ENCODE peak calls at places on chromosome 11, in eight cellular contexts. A, X, R, V, O, Z, I and T are unnamed samples.

GRCh38 chr11:122808494-122808893 is 29.8 kb upstream of the CRTAM start:
- DNase-seq in A (peak), X (no peak), R (peak), V (no peak), O (no peak), Z (no peak), I (peak), T (no peak)

GRCh38 chr11:75826463-75827220 is 11.6 kb downstream of the UVRAG start:
- DNase-seq in A (peak), X (no peak), R (no peak), V (no peak), O (no peak), Z (no peak), I (no peak), T (no peak)

GRCh38 chr11:16182553-16182952 is 173.8 kb downstream of the SOX6 start:
- DNase-seq in A (no peak), X (no peak), R (no peak), V (no peak), O (no peak), Z (no peak), I (no peak), T (no peak)

GRCh38 chr11:61954106-61955030 is 4.2 kb downstream of the BEST1 start:
- DNase-seq in A (no peak), X (no peak), R (no peak), V (no peak), O (no peak), Z (no peak), I (no peak), T (no peak)

GRCh38 chr11:61111786-61112517 is 9.7 kb downstream of the CD5 start:
- DNase-seq in A (no peak), X (no peak), R (no peak), V (peak), O (peak), Z (no peak), I (no peak), T (no peak)

GRCh38 chr11:104332110-104332509 is 168.2 kb upstream of the PDGFD start:
- DNase-seq in A (no peak), X (peak), R (peak), V (no peak), O (no peak), Z (no peak), I (no peak), T (no peak)

GRCh38 chr11:10373340-10373739 is 68.5 kb downstream of the ADM start:
- DNase-seq in A (peak), X (no peak), R (no peak), V (no peak), O (no peak), Z (no peak), I (no peak), T (no peak)

GRCh38 chr11:114163231-114163631 is 103.7 kb downstream of the ZBTB16 start:
- DNase-seq in A (peak), X (no peak), R (no peak), V (no peak), O (no peak), Z (no peak), I (no peak), T (no peak)

GRCh38 chr11:65014146-65014960 is at the start of gene ARL2:
- DNase-seq in A (peak), X (no peak), R (no peak), V (no peak), O (no peak), Z (peak), I (peak), T (no peak)

GRCh38 chr11:70551323-70552166 is 153.2 kb downstream of the CTTN start:
- DNase-seq in A (no peak), X (no peak), R (peak), V (no peak), O (peak), Z (no peak), I (no peak), T (no peak)

GRCh38 chr11:65381721-65382035 is 768 bp downstream of the SLC25A45 start:
- DNase-seq in A (no peak), X (no peak), R (peak), V (no peak), O (peak), Z (no peak), I (peak), T (no peak)

GRCh38 chr11:94010136-94010535 is 11.0 kb upstream of the HEPHL1 start:
- DNase-seq in A (no peak), X (no peak), R (no peak), V (no peak), O (no peak), Z (no peak), I (no peak), T (no peak)

GRCh38 chr11:24198458-24198857 is 298.4 kb upstream of the LUZP2 start:
- DNase-seq in A (peak), X (no peak), R (no peak), V (no peak), O (no peak), Z (no peak), I (no peak), T (no peak)

GRCh38 chr11:27699242-27699925 is 871 bp downstream of the BDNF start:
- DNase-seq in A (peak), X (no peak), R (peak), V (no peak), O (no peak), Z (no peak), I (no peak), T (no peak)